ENCODE peak calls at places on chromosomes 3 and 15, in nine cellular contexts. B, C, L, W, U, G, O, T and H are unnamed samples.

GRCh38 chr3:119146578-119147375 is 812 bp downstream of the TEX55 start:
- DNase-seq in B (no peak), C (no peak), L (no peak), W (no peak), U (no peak), G (no peak), O (no peak), T (no peak), H (no peak)

GRCh38 chr3:183924956-183925355 is 40.3 kb upstream of the PARL start:
- DNase-seq in B (peak; percentile 64), C (no peak), L (no peak), W (peak; percentile 93), U (no peak), G (no peak), O (no peak), T (no peak), H (no peak)

GRCh38 chr3:41846850-41847249 is 115.1 kb downstream of the ULK4 start:
- DNase-seq in B (no peak), C (no peak), L (no peak), W (no peak), U (no peak), G (no peak), O (no peak), T (peak; percentile 64), H (no peak)

GRCh38 chr3:40096561-40097506 is 212.7 kb upstream of the EIF1B start:
- DNase-seq in B (no peak), C (peak; percentile 71), L (peak; percentile 88), W (no peak), U (no peak), G (no peak), O (no peak), T (no peak), H (no peak)

GRCh38 chr3:106198828-106199194 is 330.0 kb upstream of the CBLB start:
- DNase-seq in B (no peak), C (no peak), L (no peak), W (peak; percentile 81), U (no peak), G (no peak), O (no peak), T (no peak), H (no peak)

GRCh38 chr15:36090276-36090946 is 489.0 kb upstream of the CDIN1 start:
- DNase-seq in B (no peak), C (no peak), L (no peak), W (no peak), U (no peak), G (no peak), O (no peak), T (no peak), H (no peak)

GRCh38 chr3:111874177-111874820 is 15.2 kb downstream of the PHLDB2 start:
- DNase-seq in B (no peak), C (no peak), L (no peak), W (peak; percentile 77), U (no peak), G (no peak), O (no peak), T (no peak), H (no peak)

GRCh38 chr15:51089699-51090098 is 5.0 kb downstream of the TNFAIP8L3 start:
- DNase-seq in B (no peak), C (no peak), L (no peak), W (peak; percentile 22), U (no peak), G (no peak), O (no peak), T (no peak), H (no peak)

GRCh38 chr3:11624704-11625375 is 18.9 kb downstream of the VGLL4 start:
- DNase-seq in B (no peak), C (no peak), L (no peak), W (no peak), U (no peak), G (no peak), O (no peak), T (no peak), H (no peak)

GRCh38 chr3:119289371-119289770 is 4.8 kb upstream of the ARHGAP31 start:
- DNase-seq in B (no peak), C (no peak), L (peak; percentile 23), W (no peak), U (no peak), G (no peak), O (no peak), T (no peak), H (no peak)

GRCh38 chr3:112775011-112775742 is 71.5 kb downstream of the CD200R1L start:
- DNase-seq in B (no peak), C (no peak), L (peak; percentile 25), W (peak; percentile 74), U (peak; percentile 44), G (no peak), O (no peak), T (no peak), H (no peak)

GRCh38 chr3:9316881-9317341 is 45.9 kb upstream of the THUMPD3 start:
- DNase-seq in B (no peak), C (peak; percentile 6), L (peak; percentile 22), W (peak; percentile 56), U (peak; percentile 58), G (peak; percentile 16), O (no peak), T (no peak), H (no peak)

GRCh38 chr3:41293169-41293681 is 93.9 kb downstream of the CTNNB1 start:
- DNase-seq in B (no peak), C (no peak), L (no peak), W (no peak), U (no peak), G (no peak), O (no peak), T (no peak), H (no peak)

GRCh38 chr3:8970971-8971589 is 7.8 kb upstream of the RAD18 start:
- DNase-seq in B (peak; percentile 47), C (peak; percentile 41), L (peak; percentile 72), W (peak; percentile 63), U (peak; percentile 63), G (peak; percentile 73), O (no peak), T (peak; percentile 66), H (no peak)

GRCh38 chr3:194137314-194138097 is 1.6 kb downstream of the HES1 start:
- DNase-seq in B (no peak), C (peak; percentile 83), L (peak; percentile 88), W (peak; percentile 68), U (peak; percentile 67), G (peak; percentile 74), O (peak; percentile 69), T (peak; percentile 95), H (peak; percentile 81)

DNA sequence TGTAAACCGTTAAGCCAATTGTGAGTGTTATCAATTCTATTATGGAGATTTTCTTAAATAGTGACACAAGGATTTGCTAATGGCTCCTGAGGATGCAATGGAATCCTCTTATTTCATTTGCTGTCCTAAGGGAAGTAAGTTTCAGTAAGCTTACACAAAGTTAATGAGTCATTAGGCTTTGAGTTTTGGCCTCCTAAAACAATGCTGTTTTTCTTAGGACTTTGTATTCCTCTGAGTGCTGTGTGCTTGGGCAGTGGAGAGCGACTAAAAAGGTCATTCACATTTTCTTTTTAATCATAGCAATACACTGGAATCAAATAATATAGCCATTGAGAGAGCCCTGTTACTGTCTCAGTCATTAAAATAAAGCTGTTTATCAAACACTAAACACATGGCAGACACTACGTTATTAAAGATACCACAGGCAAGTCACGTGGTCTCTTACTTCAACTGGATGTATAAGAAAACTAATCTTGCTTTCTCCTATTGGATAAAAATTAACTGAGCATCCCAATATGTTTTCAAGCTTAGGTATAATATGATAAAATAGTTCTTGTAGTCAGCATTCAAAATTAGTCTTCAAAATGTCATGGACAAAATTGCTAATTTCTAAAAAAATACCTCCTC is 290.8 kb downstream of the NLGN1 start:
- DNase-seq in B (no peak), C (no peak), L (no peak), W (peak; percentile 24), U (no peak), G (no peak), O (no peak), T (no peak), H (no peak)
- H3K4me3 ChIP-seq in B (no peak overlapping the region), C (no peak overlapping the region), L (no peak overlapping the region), W (no peak overlapping the region), U (no peak overlapping the region), G (no peak overlapping the region), O (no peak overlapping the region), T (no peak overlapping the region), H (no peak overlapping the region)

GRCh38 chr15:90929709-90930019 is 2.7 kb downstream of the HDDC3 start:
- DNase-seq in B (peak; percentile 39), C (no peak), L (no peak), W (no peak), U (no peak), G (no peak), O (no peak), T (no peak), H (no peak)
- TF ChIP-seq CTCF in B (no peak), C (no peak), L (peak; percentile 35), W (no peak), U (no peak), G (no peak), O (no peak), T (no peak), H (no peak)

DNA sequence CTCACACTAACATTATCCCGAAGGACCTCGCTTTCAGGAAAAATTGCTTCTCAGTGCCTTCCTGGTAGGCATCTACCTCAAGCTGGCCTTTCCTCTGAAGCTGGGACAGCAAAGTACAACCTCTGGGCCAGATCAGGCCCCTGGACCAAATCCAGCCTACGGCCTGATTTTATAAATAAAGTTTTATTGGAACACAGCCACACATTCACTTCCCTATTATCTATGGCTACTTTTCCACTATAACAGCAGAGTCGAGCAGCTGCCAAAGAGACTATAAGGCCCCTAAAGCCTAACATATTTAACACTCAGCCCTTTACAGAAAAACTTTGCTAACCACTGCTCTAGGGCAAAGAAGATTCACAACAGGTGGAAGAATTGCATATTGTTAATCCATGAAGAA is 554.3 kb downstream of the NTRK3 start:
- DNase-seq in B (no peak), C (no peak), L (no peak), W (no peak), U (no peak), G (no peak), O (no peak), T (no peak), H (no peak)
- H3K27me3 ChIP-seq in B (no peaks in the 10 kb centered on the region), C (no peaks in the 10 kb centered on the region), L (no peaks in the 10 kb centered on the region), W (no peaks in the 10 kb centered on the region), U (no peaks in the 10 kb centered on the region), G (no peaks in the 10 kb centered on the region), O (no peaks in the 10 kb centered on the region), T (no peaks in the 10 kb centered on the region), H (peaks cover 6% of the 10 kb centered on the region)

GRCh38 chr3:51274052-51274451 is 111.0 kb upstream of the MANF start:
- DNase-seq in B (no peak), C (no peak), L (no peak), W (no peak), U (no peak), G (no peak), O (no peak), T (no peak), H (no peak)

GRCh38 chr3:51270559-51270958 is 114.5 kb upstream of the MANF start:
- DNase-seq in B (no peak), C (no peak), L (no peak), W (no peak), U (no peak), G (no peak), O (no peak), T (no peak), H (no peak)

GRCh38 chr3:51268132-51268531 is 117.0 kb upstream of the MANF start:
- DNase-seq in B (no peak), C (no peak), L (no peak), W (no peak), U (no peak), G (no peak), O (no peak), T (no peak), H (no peak)

GRCh38 chr3:51269466-51269865 is 115.6 kb upstream of the MANF start:
- DNase-seq in B (no peak), C (no peak), L (no peak), W (no peak), U (no peak), G (no peak), O (no peak), T (no peak), H (no peak)

GRCh38 chr3:51271172-51271571 is 113.9 kb upstream of the MANF start:
- DNase-seq in B (no peak), C (no peak), L (no peak), W (no peak), U (no peak), G (no peak), O (no peak), T (no peak), H (no peak)
- H3K4me3 ChIP-seq in B (no peak overlapping the region), C (no peak overlapping the region), L (no peak overlapping the region), W (no peak overlapping the region), U (no peak overlapping the region), G (no peak overlapping the region), O (no peak overlapping the region), T (no peak overlapping the region), H (no peak overlapping the region)